ENCODE peak calls at places on chromosomes 2 and 18, in four cellular contexts. H is activated CD4-positive, alpha-beta T cell treated with anti-CD3 and anti-CD28 coated beads, Interleukin-2, amount 10 ng/mL, durations not matched to agents 7 days and 5 days; L is NCI-H524; Y is T-helper 2 cell. F is an unnamed sample.

GRCh38 chr2:112636605-112637288 is 9.0 kb upstream of the SLC20A1 start:
- DNase-seq in H (no peak), L (no peak), Y (no peak), F (peak)

GRCh38 chr2:48510329-48510728 is 19.6 kb upstream of the STON1 start:
- DNase-seq in H (no peak), L (no peak), Y (no peak), F (no peak)

GRCh38 chr2:237919593-237919992 is 47.2 kb upstream of the UBE2F start:
- DNase-seq in H (no peak), L (no peak), Y (no peak), F (no peak)

GRCh38 chr2:232894251-232894650 is 24.2 kb downstream of the SNORC start:
- DNase-seq in H (no peak), L (no peak), Y (no peak), F (no peak)

GRCh38 chr18:3368193-3368592 is 81.8 kb upstream of the TGIF1 start:
- DNase-seq in H (no peak), L (no peak), Y (no peak), F (no peak)

GRCh38 chr2:232299084-232299483 is 79.5 kb upstream of the ALPP start:
- DNase-seq in H (no peak), L (no peak), Y (no peak), F (no peak)

GRCh38 chr2:2960817-2961216 is 416.8 kb downstream of the EIPR1 start:
- DNase-seq in H (no peak), L (no peak), Y (no peak), F (no peak)

GRCh38 chr2:163306647-163307046 is 429.2 kb downstream of the FIGN start:
- DNase-seq in H (no peak), L (no peak), Y (no peak), F (no peak)

GRCh38 chr18:45482286-45482685 is 133.0 kb upstream of the SLC14A2 start:
- DNase-seq in H (no peak), L (no peak), Y (no peak), F (no peak)

GRCh38 chr18:36281941-36282340 is 15.6 kb upstream of the FHOD3 start:
- DNase-seq in H (no peak), L (peak), Y (no peak), F (no peak)

GRCh38 chr2:110104025-110104771 is 11.4 kb downstream of the MALL start:
- DNase-seq in H (no peak), L (no peak), Y (no peak), F (no peak)

GRCh38 chr2:61151434-61151833 is 10.6 kb upstream of the C2orf74 start:
- DNase-seq in H (no peak), L (no peak), Y (no peak), F (no peak)

GRCh38 chr18:79418642-79419041 is 22.9 kb downstream of the NFATC1 start:
- DNase-seq in H (no peak), L (no peak), Y (no peak), F (no peak)

GRCh38 chr2:7666561-7667259 is 749.5 kb downstream of the RNF144A start:
- DNase-seq in H (no peak), L (peak), Y (no peak), F (no peak)

GRCh38 chr2:37110306-37111212 is 26.2 kb downstream of the GPATCH11 start:
- DNase-seq in H (no peak), L (no peak), Y (no peak), F (no peak)

GRCh38 chr2:236678307-236678975 is 108.8 kb downstream of the ACKR3 start:
- DNase-seq in H (no peak), L (no peak), Y (no peak), F (no peak)